ENCODE peak calls at places on chromosomes 4 and X, in six cellular contexts. C is GM12865; U is left ventricle myocardium inferior; P is coronary artery; O is CD4-positive, alpha-beta T cell; H is cardiac fibroblast. S is an unnamed sample.

GRCh38 chr4:40196724-40197281 is at the start of gene RHOH:
- DNase-seq in H (no peak), C (peak; percentile 95), P (no peak), U (no peak), O (peak; percentile 52), S (no peak)

GRCh38 chr4:37936889-37937498 is 23.2 kb upstream of the PTTG2 start:
- DNase-seq in O (no peak), H (no peak), U (peak; percentile 57), C (no peak), P (peak; percentile 76), S (no peak)

GRCh38 chr4:108155373-108155772 is 13.4 kb downstream of the LEF1 start:
- DNase-seq in U (no peak), O (no peak), C (peak; percentile 69), P (no peak), H (no peak), S (no peak)

GRCh38 chr4:45442466-45442865 is 681.4 kb downstream of the GABRG1 start:
- DNase-seq in O (no peak), P (no peak), C (peak; percentile 46), H (peak; percentile 24), U (no peak), S (no peak)

GRCh38 chr4:56655209-56655626 is 25.9 kb downstream of the HOPX start:
- DNase-seq in U (peak; percentile 24), O (no peak), H (no peak), P (no peak), C (no peak), S (no peak)

GRCh38 chr4:149056615-149057014 is 614.4 kb upstream of the NR3C2 start:
- DNase-seq in C (no peak), O (no peak), H (no peak), U (no peak), P (no peak), S (no peak)

GRCh38 chr4:71259305-71259704 is 79.5 kb upstream of the SLC4A4 start:
- DNase-seq in U (no peak), C (no peak), H (no peak), P (no peak), O (no peak), S (no peak)

GRCh38 chr4:152109585-152110509 is 349.0 kb upstream of the GATB start:
- DNase-seq in H (peak; percentile 30), P (no peak), U (no peak), O (no peak), C (no peak), S (no peak)

GRCh38 chr4:54289316-54289715 is 60.2 kb downstream of the PDGFRA start:
- DNase-seq in P (no peak), C (no peak), H (no peak), O (no peak), U (no peak), S (no peak)

GRCh38 chr4:103086565-103086964 is 10.0 kb upstream of the SLC9B2 start:
- DNase-seq in P (no peak), O (no peak), U (no peak), H (no peak), C (no peak), S (no peak)

GRCh38 chr4:73777612-73778011 is 37.2 kb downstream of the CXCL8 start:
- DNase-seq in O (no peak), C (no peak), P (no peak), U (no peak), H (peak; percentile 18), S (no peak)

GRCh38 chrX:69149466-69150293 is 15.6 kb downstream of the PJA1 start:
- DNase-seq in C (no peak), O (no peak), H (no peak), U (no peak), P (peak; percentile 40), S (no peak)

GRCh38 chr4:108031427-108032083 is 41.9 kb downstream of the HADH start:
- DNase-seq in H (no peak), U (no peak), P (no peak), C (no peak), O (no peak), S (no peak)

GRCh38 chrX:3215249-3215648 is 131.2 kb downstream of the MXRA5 start:
- DNase-seq in C (no peak), O (no peak), P (no peak), H (no peak), U (no peak), S (no peak)

DNA sequence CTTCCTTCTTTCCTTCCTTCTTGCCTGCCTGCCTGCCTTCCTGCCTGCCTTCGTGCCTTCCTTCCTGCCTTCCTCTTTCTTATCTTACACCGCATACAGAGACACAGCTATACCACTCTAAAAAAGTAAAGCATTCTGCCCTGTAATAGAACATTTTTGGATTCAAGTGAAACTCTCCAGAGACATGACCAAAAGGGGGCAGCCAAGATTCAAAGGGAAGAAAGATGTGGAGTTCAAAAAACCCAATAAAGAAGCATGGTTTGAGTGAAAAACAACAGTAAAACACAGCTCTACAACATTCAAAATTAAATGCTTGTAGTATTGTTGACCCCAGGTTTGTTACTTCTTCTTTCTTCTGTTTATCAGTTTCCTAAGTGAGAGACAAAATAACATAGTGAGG is 914.9 kb upstream of the PCDH7 start:
- DNase-seq in C (no peak), P (no peak), H (no peak), U (no peak), O (no peak), S (no peak)
- TF ChIP-seq CTCF in C (no peak), P (no peak), H (no peak), U (no peak), O (no peak), S (no peak)

GRCh38 chrX:39839371-39839770 is 258.4 kb downstream of the BCOR start:
- DNase-seq in U (no peak), C (no peak), O (no peak), P (no peak), H (no peak), S (no peak)
- TF ChIP-seq CTCF in U (no peak), C (no peak), O (no peak), P (no peak), H (no peak), S (no peak)

GRCh38 chr4:104352211-104352610 is 142.5 kb downstream of the CXXC4 start:
- DNase-seq in O (no peak), P (no peak), U (no peak), C (peak; percentile 17), H (no peak), S (no peak)
- TF ChIP-seq CTCF in O (no peak), P (no peak), U (no peak), C (peak; percentile 18), H (peak; percentile 8), S (no peak)

GRCh38 chrX:19672211-19672814 is 157.0 kb upstream of the MAP3K15 start:
- DNase-seq in C (no peak), H (no peak), U (no peak), O (no peak), P (no peak), S (no peak)

GRCh38 chrX:19670321-19670750 is 155.0 kb upstream of the MAP3K15 start:
- DNase-seq in U (no peak), H (peak; percentile 50), C (no peak), P (no peak), O (no peak), S (no peak)

GRCh38 chrX:19674041-19674769 is 158.9 kb upstream of the MAP3K15 start:
- DNase-seq in C (no peak), H (no peak), P (no peak), O (no peak), U (no peak), S (no peak)

GRCh38 chrX:19673334-19674040 is 158.2 kb upstream of the MAP3K15 start:
- DNase-seq in O (no peak), U (peak; percentile 58), H (peak; percentile 95), C (no peak), P (peak; percentile 81), S (no peak)

DNA sequence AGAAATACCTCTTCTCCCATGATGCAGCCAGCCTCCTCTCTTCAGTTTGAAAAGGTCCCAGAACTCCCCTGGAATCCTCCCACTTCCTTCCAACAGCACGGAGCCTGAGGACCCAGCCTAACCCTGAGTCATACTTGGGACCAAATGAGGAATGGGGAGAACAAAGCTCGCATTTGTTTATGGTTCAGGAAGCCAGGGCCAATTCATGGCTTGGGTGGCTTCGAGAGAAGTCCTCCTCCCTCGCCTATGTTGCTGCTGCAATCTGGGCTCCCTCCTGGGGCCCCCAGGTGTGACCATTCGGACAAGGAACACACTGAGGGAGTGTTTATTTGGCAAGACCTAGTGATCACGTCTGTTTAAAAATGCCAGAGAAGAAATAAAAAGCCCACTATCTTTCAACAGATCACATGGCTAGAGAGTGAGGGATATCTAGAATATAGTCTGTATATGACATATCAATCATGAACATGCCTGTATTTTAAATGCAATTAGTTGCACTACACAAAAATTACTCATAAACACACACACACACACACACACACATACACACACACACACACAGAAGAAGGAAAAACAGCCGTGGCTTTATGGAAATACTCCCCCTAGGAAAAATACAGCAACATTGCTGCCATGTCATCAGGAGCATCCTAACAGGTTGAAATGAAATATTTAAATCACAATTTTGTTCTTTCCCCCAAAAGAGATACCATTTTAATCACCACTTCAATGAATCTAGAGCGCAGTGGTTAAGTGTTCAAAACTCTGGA is 155.7 kb upstream of the MAP3K15 start:
- DNase-seq in H (peak; percentile 75), U (peak; percentile 22), C (no peak), P (no peak), O (no peak), S (no peak)
- TF ChIP-seq CTCF in H (no peak), U (no peak), C (no peak), P (no peak), O (no peak), S (no peak)

GRCh38 chr4:77465271-77465670 is 140.3 kb upstream of the CXCL13 start:
- DNase-seq in O (no peak), C (no peak), U (no peak), H (peak; percentile 59), P (no peak), S (no peak)
- TF ChIP-seq CTCF in O (no peak), C (peak; percentile 4), U (peak; percentile 60), H (peak; percentile 57), P (no peak), S (no peak)